ENCODE peak calls at places on chromosomes 5 and 9, in nine cellular contexts. A is iris pigment epithelial cell; S is neural crest cell; O is Daoy; U is putamen; M is Right ventricle myocardium superior; C is activated CD4-positive, alpha-beta T cell treated with anti-CD3 and anti-CD28 coated beads, Interleukin-2, amount 50 U/mL, for 1 hour; Z is T follicular helper cell; Y is renal cortical epithelial cell. Q is an unnamed sample.

GRCh38 chr9:63859475-63860215 is 1425.4 kb downstream of the FOXD4L5 start:
- DNase-seq in U (no peak), S (no peak), Z (no peak), O (peak), C (peak), A (no peak), Y (no peak), M (peak), Q (no peak)

GRCh38 chr5:37557734-37558293 is 178.7 kb downstream of the WDR70 start:
- DNase-seq in S (no peak), C (no peak), O (no peak), Y (no peak), A (no peak), U (no peak), M (no peak), Z (no peak), Q (no peak)

GRCh38 chr9:17942498-17942897 is 363.6 kb downstream of the SH3GL2 start:
- DNase-seq in Z (no peak), S (no peak), M (no peak), Y (no peak), C (no peak), O (no peak), U (no peak), A (no peak), Q (no peak)

GRCh38 chr9:14395300-14396082 is 81.5 kb upstream of the NFIB start:
- DNase-seq in A (no peak), Z (no peak), Y (no peak), O (no peak), C (no peak), U (peak), M (peak), S (no peak), Q (peak)

GRCh38 chr5:2737273-2738155 is 14.0 kb downstream of the IRX2 start:
- DNase-seq in C (no peak), O (no peak), S (no peak), M (no peak), Z (no peak), Y (no peak), U (no peak), A (no peak), Q (no peak)

GRCh38 chr5:84494453-84494852 is 109.8 kb upstream of the EDIL3 start:
- DNase-seq in A (peak), Y (peak), M (no peak), C (no peak), S (no peak), O (peak), Z (no peak), U (no peak), Q (no peak)

GRCh38 chr5:134101686-134102439 is 12.6 kb upstream of the TCF7 start:
- DNase-seq in C (peak), Z (peak), M (peak), Y (no peak), A (no peak), O (peak), U (peak), S (peak), Q (peak)

GRCh38 chr5:78540335-78541057 is 108.1 kb downstream of the LHFPL2 start:
- DNase-seq in C (no peak), A (no peak), O (peak), M (no peak), Z (no peak), S (peak), Y (no peak), U (peak), Q (peak)

GRCh38 chr5:44935262-44935661 is 126.5 kb downstream of the MRPS30 start:
- DNase-seq in S (no peak), M (no peak), Z (no peak), Y (peak), O (no peak), A (no peak), C (no peak), U (no peak), Q (no peak)

GRCh38 chr9:129574911-129575574 is 45.9 kb downstream of the C9orf50 start:
- DNase-seq in O (no peak), Y (no peak), Z (no peak), C (no peak), S (no peak), U (no peak), M (no peak), A (peak), Q (no peak)

GRCh38 chr5:926416-927171 is 33.9 kb downstream of the TRIP13 start:
- DNase-seq in O (no peak), Z (no peak), A (peak), U (no peak), C (peak), S (peak), Y (no peak), M (peak), Q (no peak)

GRCh38 chr9:96508227-96508940 is 58.4 kb downstream of the HABP4 start:
- DNase-seq in O (no peak), C (no peak), Y (no peak), Z (no peak), S (no peak), A (no peak), M (no peak), U (no peak), Q (no peak)

GRCh38 chr5:10988637-10989036 is 227.6 kb upstream of the DAP start:
- DNase-seq in M (no peak), U (peak), S (no peak), Z (no peak), A (no peak), O (no peak), Y (no peak), C (no peak), Q (no peak)

GRCh38 chr9:6833518-6834192 is 75.9 kb downstream of the KDM4C start:
- DNase-seq in M (no peak), A (peak), O (no peak), Z (no peak), S (no peak), C (no peak), U (no peak), Y (no peak), Q (no peak)

GRCh38 chr9:121954477-121955175 is 138.5 kb downstream of the TTLL11 start:
- DNase-seq in O (peak), U (peak), Z (no peak), S (no peak), C (no peak), Y (no peak), M (peak), A (peak), Q (no peak)

GRCh38 chr5:168407222-168407621 is 79.0 kb upstream of the RARS1 start:
- DNase-seq in A (peak), O (no peak), S (no peak), U (no peak), Y (no peak), M (no peak), Z (no peak), C (no peak), Q (no peak)

GRCh38 chr5:96752341-96753016 is 55.3 kb downstream of the ERAP1 start:
- DNase-seq in A (peak), O (peak), S (peak), U (peak), M (no peak), C (no peak), Z (no peak), Y (peak), Q (no peak)

GRCh38 chr5:146447734-146448380 is 724 bp downstream of the TCERG1 start:
- DNase-seq in A (peak), Y (peak), M (no peak), S (no peak), Z (no peak), C (no peak), O (peak), U (no peak), Q (no peak)

GRCh38 chr9:90801175-90801506 is 478 bp upstream of the SYK start:
- DNase-seq in S (no peak), O (no peak), Y (no peak), A (no peak), M (no peak), Z (no peak), C (no peak), U (no peak), Q (no peak)

GRCh38 chr9:128384801-128385492 is 13.8 kb downstream of the URM1 start:
- DNase-seq in O (no peak), U (no peak), S (no peak), A (no peak), Z (no peak), Y (no peak), M (no peak), C (no peak), Q (no peak)

GRCh38 chr9:79969866-79970265 is 398.1 kb downstream of the TLE4 start:
- DNase-seq in C (no peak), Y (no peak), A (no peak), O (no peak), S (no peak), U (no peak), Z (no peak), M (no peak), Q (no peak)

Q was measured in C1 segment of cervical spinal cord.